ENCODE peak calls at places on chromosomes 16 and 17, in five cellular contexts. A is H1, H is GM12878, V is HEK293T, R is HepG2. Q is an unnamed sample.

GRCh38 chr17:50633683-50634082 is 998 bp upstream of the ABCC3 start:
- DNase-seq in R (no peak), A (no peak), H (no peak), V (no peak), Q (no peak)

GRCh38 chr16:86566966-86567700 is 504 bp downstream of the FOXC2 start:
- DNase-seq in A (peak), V (peak), H (no peak), R (no peak), Q (no peak)

GRCh38 chr17:80892019-80892855 is 99.4 kb upstream of the CHMP6 start:
- DNase-seq in V (peak), R (no peak), H (peak), A (no peak), Q (no peak)

GRCh38 chr17:20995164-20995872 is 47.5 kb downstream of the USP22 start:
- DNase-seq in H (no peak), R (no peak), V (no peak), A (no peak), Q (no peak)

GRCh38 chr16:49598386-49599170 is 225.0 kb downstream of the C16orf78 start:
- DNase-seq in H (peak), R (no peak), A (peak), V (no peak), Q (no peak)

GRCh38 chr17:19539040-19539399 is 5.4 kb downstream of the SLC47A1 start:
- DNase-seq in H (no peak), V (no peak), R (no peak), A (no peak), Q (no peak)

GRCh38 chr16:65644821-65645220 is 523.0 kb upstream of the CDH11 start:
- DNase-seq in H (no peak), V (no peak), R (peak), A (no peak), Q (no peak)

GRCh38 chr17:20035501-20035900 is 26.3 kb downstream of the SPECC1 start:
- DNase-seq in R (no peak), H (no peak), V (no peak), A (no peak), Q (no peak)

GRCh38 chr17:68591583-68591982 is 9.6 kb downstream of the FAM20A start:
- DNase-seq in V (no peak), H (no peak), A (peak), R (no peak), Q (no peak)

GRCh38 chr17:3043737-3044365 is 19.6 kb downstream of the OR1D5 start:
- DNase-seq in R (peak), H (no peak), V (peak), A (peak), Q (peak)

GRCh38 chr17:42578282-42578869 is 847 bp upstream of the PSMC3IP start:
- DNase-seq in R (peak), A (peak), V (peak), H (peak), Q (peak)

GRCh38 chr17:66799839-66800537 is 34.9 kb upstream of the CACNG5 start:
- DNase-seq in V (no peak), A (no peak), H (no peak), R (no peak), Q (no peak)

GRCh38 chr17:78485416-78486168 is 91.6 kb downstream of the DNAH17 start:
- DNase-seq in R (no peak), V (no peak), A (no peak), H (no peak), Q (no peak)

GRCh38 chr17:76434870-76435269 is 18.1 kb downstream of the UBE2O start:
- DNase-seq in V (no peak), H (no peak), R (no peak), A (no peak), Q (no peak)

GRCh38 chr17:28475151-28475900 is 1.9 kb downstream of the SLC13A2 start:
- DNase-seq in R (peak), A (no peak), H (no peak), V (no peak), Q (no peak)

GRCh38 chr17:252456-252855 is 71.0 kb upstream of the DOC2B start:
- DNase-seq in A (no peak), H (no peak), V (no peak), R (no peak), Q (no peak)

GRCh38 chr16:4826980-4827379 is 20.1 kb downstream of the GLYR1 start:
- DNase-seq in H (no peak), A (no peak), R (no peak), V (no peak), Q (no peak)

GRCh38 chr17:7982171-7982570 is 20.2 kb upstream of the GUCY2D start:
- DNase-seq in H (no peak), V (no peak), R (no peak), A (no peak), Q (no peak)

GRCh38 chr17:29709861-29710849 is 87.4 kb upstream of the CORO6 start:
- DNase-seq in A (no peak), V (no peak), H (no peak), R (no peak), Q (no peak)

GRCh38 chr17:58352018-58352842 is at the start of gene SUPT4H1:
- DNase-seq in R (peak), A (peak), V (peak), H (peak), Q (peak)

GRCh38 chr17:16374129-16374528 is 6.8 kb upstream of the UBB start:
- DNase-seq in A (no peak), R (no peak), H (no peak), V (no peak), Q (no peak)

GRCh38 chr17:205176-205538 is 23.7 kb upstream of the DOC2B start:
- DNase-seq in R (no peak), A (no peak), H (no peak), V (no peak), Q (no peak)

GRCh38 chr16:55929184-55929583 is 54.0 kb upstream of the CES5A start:
- DNase-seq in V (no peak), H (no peak), R (no peak), A (no peak), Q (no peak)

GRCh38 chr17:48445248-48445620 is 15.2 kb upstream of the SKAP1 start:
- DNase-seq in R (no peak), A (no peak), V (no peak), H (no peak), Q (no peak)

GRCh38 chr17:75010683-75011406 is 1.6 kb upstream of the MRPL58 start:
- DNase-seq in R (peak), H (no peak), A (no peak), V (peak), Q (no peak)
- TF ChIP-seq SUZ12 in R (no peak), H (no peak), A (no peak), V (no peak), Q (no peak)

GRCh38 chr16:27430512-27430911 is 28.5 kb downstream of the IL21R start:
- DNase-seq in V (no peak), A (peak), R (no peak), H (no peak), Q (no peak)

GRCh38 chr16:27430923-27431484 is 29.0 kb downstream of the IL21R start:
- DNase-seq in V (no peak), A (peak), R (no peak), H (no peak), Q (no peak)

GRCh38 chr16:27431773-27432599 is 30.0 kb downstream of the IL21R start:
- DNase-seq in H (no peak), A (peak), R (no peak), V (peak), Q (no peak)

GRCh38 chr16:27434141-27435051 is 32.4 kb downstream of the IL21R start:
- DNase-seq in R (no peak), V (no peak), H (no peak), A (peak), Q (no peak)

GRCh38 chr16:27432600-27432957 is 30.6 kb downstream of the IL21R start:
- DNase-seq in A (no peak), H (no peak), V (peak), R (no peak), Q (no peak)
- TF ChIP-seq SUZ12 in A (no peak), H (no peak), V (no peak), R (no peak), Q (no peak)

GRCh38 chr16:68071547-68071901 is 13.6 kb upstream of the NFATC3 start:
- DNase-seq in H (no peak), A (peak), R (no peak), V (no peak), Q (no peak)

GRCh38 chr16:68070811-68071546 is 14.2 kb upstream of the NFATC3 start:
- DNase-seq in V (no peak), A (peak), H (no peak), R (no peak), Q (no peak)

GRCh38 chr16:68068926-68069325 is 16.2 kb upstream of the NFATC3 start:
- DNase-seq in H (no peak), V (no peak), A (peak), R (no peak), Q (no peak)

GRCh38 chr16:68070249-68070725 is 14.9 kb upstream of the NFATC3 start:
- DNase-seq in R (no peak), H (no peak), V (no peak), A (peak), Q (no peak)

DNA sequence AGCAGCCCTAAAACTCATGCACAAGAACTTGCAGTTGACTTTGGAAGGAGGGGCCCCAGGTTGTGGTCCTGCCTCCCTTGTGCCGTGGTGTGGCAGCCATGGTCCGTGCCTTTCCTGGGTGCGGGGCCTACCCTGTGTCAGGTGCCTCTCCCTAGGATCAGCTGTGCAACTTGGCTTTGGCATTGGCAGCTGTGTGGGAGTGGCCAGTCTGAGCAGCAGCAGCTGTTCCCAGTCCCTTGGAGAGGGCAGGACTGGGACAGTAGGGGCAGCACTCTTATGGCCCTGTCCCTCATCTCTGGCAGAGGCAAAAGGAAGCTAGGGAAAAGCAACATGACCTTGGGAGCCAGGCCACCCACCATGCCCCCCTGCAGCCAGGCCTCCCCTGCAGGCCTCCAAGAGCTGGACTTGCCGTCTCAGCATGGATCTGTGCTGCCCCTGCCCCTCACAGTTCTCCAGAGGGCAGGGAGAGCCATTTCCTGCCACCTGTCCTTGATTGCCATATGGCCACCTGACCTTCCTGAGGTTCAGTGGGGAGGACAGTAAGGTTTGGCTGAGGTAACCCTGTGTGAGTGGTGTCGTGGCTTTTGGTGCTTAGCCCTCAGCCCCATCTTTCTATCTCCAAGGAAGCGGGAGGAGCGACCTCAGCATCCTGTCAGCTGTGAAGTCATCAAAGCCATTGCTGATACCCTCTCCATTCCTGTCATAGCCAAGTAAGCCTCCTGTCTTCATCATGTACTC is 15.5 kb upstream of the NFATC3 start:
- DNase-seq in H (no peak), A (peak), V (no peak), R (no peak), Q (no peak)
- TF ChIP-seq SUZ12 in H (no peak), A (no peak), V (no peak), R (no peak), Q (no peak)

GRCh38 chr16:19168173-19169080 is at the start of gene SYT17:
- DNase-seq in V (peak), R (no peak), H (no peak), A (peak), Q (no peak)
- TF ChIP-seq SUZ12 in V (no peak), R (no peak), H (no peak), A (peak), Q (no peak)